ENCODE peak calls at places on chromosome 18, in eight cellular contexts. U is colonic mucosa, C is ovary, P is hepatocyte, I is sigmoid colon, Y is SK-N-SH, Q is endothelial cell, B is AG04450. F is an unnamed sample.

GRCh38 chr18:78895207-78896001 is 84.2 kb upstream of the SALL3 start:
- DNase-seq in Q (no peak), C (no peak), P (no peak), U (no peak), B (no peak), Y (no peak), I (no peak), F (no peak)

GRCh38 chr18:12990662-12990976 is 543 bp upstream of the CEP192 start:
- DNase-seq in U (no peak), Y (no peak), B (no peak), C (no peak), I (no peak), Q (no peak), P (no peak), F (no peak)

GRCh38 chr18:69215151-69215550 is 185.5 kb upstream of the DOK6 start:
- DNase-seq in C (no peak), Y (no peak), I (no peak), P (no peak), U (no peak), Q (no peak), B (no peak), F (no peak)

GRCh38 chr18:11989174-11989573 is 7.9 kb downstream of the IMPA2 start:
- DNase-seq in Q (no peak), P (no peak), U (peak), I (peak), Y (no peak), C (peak), B (no peak), F (no peak)

GRCh38 chr18:57542126-57542525 is 44.4 kb downstream of the FECH start:
- DNase-seq in I (no peak), Q (no peak), P (no peak), Y (no peak), B (peak), C (no peak), U (no peak), F (peak)

GRCh38 chr18:57210101-57210661 is 63.3 kb downstream of the BOD1L2 start:
- DNase-seq in B (peak), Q (peak), C (no peak), P (peak), Y (no peak), I (no peak), U (peak), F (peak)

GRCh38 chr18:43013489-43013888 is 102.0 kb downstream of the RIT2 start:
- DNase-seq in Q (no peak), I (no peak), C (no peak), U (no peak), Y (no peak), P (no peak), B (no peak), F (no peak)

GRCh38 chr18:2883137-2883671 is 36.4 kb downstream of the EMILIN2 start:
- DNase-seq in U (no peak), P (no peak), B (no peak), C (no peak), I (no peak), Y (no peak), Q (no peak), F (no peak)

GRCh38 chr18:73638709-73639108 is 508.9 kb downstream of the FBXO15 start:
- DNase-seq in C (no peak), P (no peak), Y (no peak), I (no peak), U (no peak), B (no peak), Q (no peak), F (peak)

GRCh38 chr18:10892801-10893595 is 256.4 kb downstream of the PIEZO2 start:
- DNase-seq in I (no peak), Y (no peak), Q (no peak), U (no peak), P (no peak), B (no peak), C (no peak), F (no peak)

GRCh38 chr18:38186491-38186890 is 620.9 kb upstream of the CELF4 start:
- DNase-seq in I (no peak), C (no peak), Y (no peak), Q (no peak), U (no peak), B (no peak), P (no peak), F (no peak)

GRCh38 chr18:44681611-44682010 is 923 bp downstream of the SETBP1 start:
- DNase-seq in I (no peak), P (no peak), Y (no peak), Q (no peak), B (no peak), U (no peak), C (no peak), F (no peak)

GRCh38 chr18:54828290-54828871 is at the start of gene RAB27B:
- DNase-seq in Q (peak), P (peak), I (peak), U (peak), B (peak), Y (peak), C (peak), F (peak)

GRCh38 chr18:41075212-41075611 is 879.8 kb upstream of the PIK3C3 start:
- DNase-seq in Q (no peak), B (peak), P (peak), U (no peak), Y (no peak), C (no peak), I (no peak), F (peak)

GRCh38 chr18:3885209-3885792 is 435.3 kb downstream of the TGIF1 start:
- DNase-seq in C (no peak), P (no peak), Y (peak), Q (no peak), I (no peak), U (no peak), B (no peak), F (no peak)

GRCh38 chr18:3605562-3606443 is 155.8 kb downstream of the TGIF1 start:
- DNase-seq in P (peak), Y (no peak), I (peak), B (no peak), Q (no peak), C (no peak), U (no peak), F (peak)

GRCh38 chr18:79876497-79876896 is 75.0 kb downstream of the SLC66A2 start:
- DNase-seq in I (no peak), Y (peak), C (no peak), B (no peak), Q (no peak), P (no peak), U (no peak), F (no peak)

GRCh38 chr18:9147440-9148238 is 11.1 kb downstream of the ANKRD12 start:
- DNase-seq in U (peak), I (no peak), B (no peak), Q (peak), C (peak), Y (peak), P (peak), F (peak)

GRCh38 chr18:26549103-26549485 is 741 bp upstream of the KCTD1 start:
- DNase-seq in P (peak), C (no peak), I (peak), U (peak), Y (peak), Q (no peak), B (no peak), F (peak)

GRCh38 chr18:69469444-69469919 is 68.8 kb downstream of the DOK6 start:
- DNase-seq in C (no peak), Y (peak), U (no peak), B (no peak), Q (peak), P (no peak), I (peak), F (no peak)

GRCh38 chr18:63004466-63005089 is 289.2 kb downstream of the PHLPP1 start:
- DNase-seq in B (no peak), I (no peak), U (no peak), P (no peak), Y (no peak), Q (no peak), C (no peak), F (no peak)

GRCh38 chr18:21851327-21851961 is 110.9 kb downstream of the MIB1 start:
- DNase-seq in C (no peak), Y (peak), P (peak), U (no peak), I (no peak), B (no peak), Q (no peak), F (peak)

GRCh38 chr18:48104703-48105102 is 174.2 kb upstream of the SMAD2 start:
- DNase-seq in C (no peak), B (no peak), P (no peak), U (no peak), Q (no peak), I (no peak), Y (no peak), F (no peak)

GRCh38 chr18:51066273-51066672 is 36.3 kb downstream of the SMAD4 start:
- DNase-seq in C (no peak), Q (no peak), P (no peak), I (no peak), U (no peak), Y (no peak), B (no peak), F (peak)

GRCh38 chr18:1954583-1955312 is 616.6 kb downstream of the METTL4 start:
- DNase-seq in Y (no peak), C (no peak), U (no peak), B (no peak), I (no peak), Q (no peak), P (no peak), F (no peak)

GRCh38 chr18:3256693-3257626 is 5.0 kb upstream of the MYL12B start:
- DNase-seq in C (no peak), U (peak), I (no peak), B (no peak), Y (no peak), P (peak), Q (no peak), F (peak)

GRCh38 chr18:42108071-42108470 is 153.0 kb downstream of the PIK3C3 start:
- DNase-seq in I (no peak), B (no peak), C (no peak), Y (no peak), P (no peak), U (no peak), Q (no peak), F (no peak)

GRCh38 chr18:515838-516237 is 15.3 kb upstream of the COLEC12 start:
- DNase-seq in Y (no peak), B (no peak), Q (no peak), U (no peak), I (no peak), P (no peak), C (no peak), F (no peak)

GRCh38 chr18:8329186-8329771 is 280.0 kb upstream of the RAB12 start:
- DNase-seq in Q (no peak), Y (no peak), P (peak), C (no peak), I (no peak), U (no peak), B (peak), F (peak)

GRCh38 chr18:3400567-3401296 is 49.2 kb upstream of the TGIF1 start:
- DNase-seq in P (no peak), I (no peak), B (no peak), Y (no peak), U (no peak), C (no peak), Q (no peak), F (no peak)

GRCh38 chr18:63676526-63676925 is 14.8 kb upstream of the SERPINB3 start:
- DNase-seq in P (peak), C (no peak), U (no peak), I (no peak), Y (no peak), B (no peak), Q (peak), F (no peak)

DNA sequence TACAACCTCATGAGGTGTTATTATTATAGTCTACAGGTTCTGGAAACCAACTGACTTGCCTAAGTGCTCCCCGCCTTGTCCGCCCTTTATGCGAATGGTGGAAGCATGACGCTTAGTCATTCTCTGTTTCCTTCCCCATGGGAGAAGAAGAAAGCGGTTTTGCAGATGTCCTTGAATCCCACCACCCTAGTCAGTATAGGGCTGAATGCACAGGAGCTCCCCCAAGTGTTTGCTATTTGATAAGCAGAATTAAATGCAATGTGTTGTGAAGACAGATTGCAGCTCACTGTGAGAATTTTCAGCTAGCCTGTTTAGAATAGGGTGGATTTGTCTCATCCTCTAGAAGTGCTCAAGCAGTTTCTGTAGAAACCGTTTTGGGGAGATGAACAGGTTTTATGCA is 652.0 kb downstream of the DCC start:
- DNase-seq in U (no peak), B (no peak), C (no peak), Y (peak), I (no peak), Q (peak), P (peak), F (no peak)
- TF ChIP-seq CTCF in U (peak), B (no peak), C (no peak), Y (peak), I (no peak), Q (no peak), P (peak), F (no peak)

GRCh38 chr18:27609221-27609620 is 424.1 kb upstream of the CHST9 start:
- DNase-seq in B (no peak), I (no peak), C (no peak), Y (no peak), P (no peak), Q (no peak), U (no peak), F (no peak)

GRCh38 chr18:27606851-27607250 is 421.7 kb upstream of the CHST9 start:
- DNase-seq in C (no peak), Q (no peak), B (no peak), Y (no peak), I (no peak), U (no peak), P (no peak), F (no peak)

GRCh38 chr18:27605107-27605834 is 420.2 kb upstream of the CHST9 start:
- DNase-seq in P (peak), C (peak), Q (peak), Y (peak), B (peak), U (peak), I (no peak), F (peak)

GRCh38 chr18:27608174-27608573 is 423.1 kb upstream of the CHST9 start:
- DNase-seq in U (no peak), I (no peak), P (no peak), Y (no peak), Q (no peak), B (no peak), C (no peak), F (no peak)

DNA sequence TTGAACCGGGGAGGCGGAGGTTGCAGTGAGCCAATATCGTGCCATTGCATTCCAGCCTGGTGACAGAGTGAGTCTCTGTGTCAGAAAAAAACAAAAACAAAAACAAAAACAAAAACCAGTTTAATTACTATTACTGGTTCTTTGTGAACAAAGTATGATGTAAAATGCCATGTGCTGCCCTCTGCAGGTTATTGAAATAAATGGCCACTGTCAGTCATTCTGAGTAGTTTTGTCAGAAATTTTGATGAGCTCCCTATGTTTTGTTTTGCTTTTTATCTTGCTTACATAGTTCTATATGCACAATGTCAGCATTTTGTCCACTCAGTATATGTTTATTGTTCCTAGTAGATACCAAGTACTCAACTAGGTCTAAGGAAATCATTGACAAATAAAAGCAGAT is 423.6 kb upstream of the CHST9 start:
- DNase-seq in B (no peak), C (no peak), Q (peak), I (no peak), U (no peak), P (no peak), Y (no peak), F (no peak)
- TF ChIP-seq CTCF in B (no peak), C (no peak), Q (peak), I (no peak), U (no peak), P (peak), Y (peak), F (peak)

GRCh38 chr18:59268722-59269562 is 4.3 kb downstream of the RAX start:
- DNase-seq in C (no peak), Y (peak), P (peak), U (no peak), I (no peak), B (no peak), Q (peak), F (no peak)
- TF ChIP-seq CTCF in C (no peak), Y (no peak), P (peak), U (no peak), I (no peak), B (no peak), Q (peak), F (no peak)

GRCh38 chr18:77203851-77204250 is 45.8 kb upstream of the GALR1 start:
- DNase-seq in Q (no peak), I (no peak), B (no peak), Y (no peak), P (no peak), U (no peak), C (no peak), F (no peak)

GRCh38 chr18:77199707-77200106 is 49.9 kb upstream of the GALR1 start:
- DNase-seq in P (no peak), U (no peak), Q (no peak), Y (no peak), C (no peak), I (no peak), B (no peak), F (no peak)

GRCh38 chr18:77201508-77201907 is 48.1 kb upstream of the GALR1 start:
- DNase-seq in P (no peak), I (no peak), U (no peak), B (no peak), C (no peak), Y (no peak), Q (no peak), F (no peak)

GRCh38 chr18:77205769-77206168 is 43.9 kb upstream of the GALR1 start:
- DNase-seq in B (no peak), U (no peak), Q (no peak), C (no peak), I (no peak), Y (no peak), P (no peak), F (no peak)

DNA sequence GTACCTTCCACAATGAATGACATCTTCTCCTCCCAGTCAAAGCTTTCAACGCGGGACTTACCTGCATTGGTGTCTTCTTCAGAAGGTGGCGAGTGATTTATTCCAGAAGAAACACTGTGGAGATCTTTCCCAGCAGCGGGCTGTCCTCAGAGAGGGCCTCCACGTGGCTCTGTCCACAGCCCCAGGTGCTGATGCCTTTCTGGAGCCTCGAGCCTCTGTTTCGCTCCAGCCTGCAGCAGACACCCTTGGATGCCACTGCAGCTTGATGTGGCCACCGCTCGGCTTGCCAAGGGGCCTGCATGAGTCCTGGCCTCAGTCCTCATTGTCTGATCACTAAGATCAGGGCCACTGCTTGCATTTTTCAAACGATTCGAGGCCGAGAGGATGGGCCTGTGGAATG is 46.6 kb upstream of the GALR1 start:
- DNase-seq in Q (peak), Y (no peak), P (peak), C (no peak), U (no peak), I (no peak), B (no peak), F (peak)
- TF ChIP-seq CTCF in Q (no peak), Y (no peak), P (no peak), C (no peak), U (no peak), I (no peak), B (no peak), F (no peak)

GRCh38 chr18:22933206-22933957 is at the start of gene RBBP8:
- DNase-seq in Q (peak), U (peak), P (peak), C (peak), I (peak), B (peak), Y (peak), F (peak)
- TF ChIP-seq CTCF in Q (no peak), U (no peak), P (no peak), C (no peak), I (no peak), B (no peak), Y (no peak), F (no peak)

GRCh38 chr18:24402209-24402785 is 4.7 kb upstream of the OSBPL1A start:
- DNase-seq in U (no peak), C (no peak), Q (peak), Y (no peak), P (no peak), B (no peak), I (no peak), F (no peak)
- TF ChIP-seq CTCF in U (no peak), C (no peak), Q (peak), Y (peak), P (no peak), B (peak), I (no peak), F (peak)

GRCh38 chr18:65093341-65093740 is 657.5 kb upstream of the CDH7 start:
- DNase-seq in U (no peak), Y (no peak), I (no peak), P (no peak), Q (no peak), C (no peak), B (no peak), F (no peak)

DNA sequence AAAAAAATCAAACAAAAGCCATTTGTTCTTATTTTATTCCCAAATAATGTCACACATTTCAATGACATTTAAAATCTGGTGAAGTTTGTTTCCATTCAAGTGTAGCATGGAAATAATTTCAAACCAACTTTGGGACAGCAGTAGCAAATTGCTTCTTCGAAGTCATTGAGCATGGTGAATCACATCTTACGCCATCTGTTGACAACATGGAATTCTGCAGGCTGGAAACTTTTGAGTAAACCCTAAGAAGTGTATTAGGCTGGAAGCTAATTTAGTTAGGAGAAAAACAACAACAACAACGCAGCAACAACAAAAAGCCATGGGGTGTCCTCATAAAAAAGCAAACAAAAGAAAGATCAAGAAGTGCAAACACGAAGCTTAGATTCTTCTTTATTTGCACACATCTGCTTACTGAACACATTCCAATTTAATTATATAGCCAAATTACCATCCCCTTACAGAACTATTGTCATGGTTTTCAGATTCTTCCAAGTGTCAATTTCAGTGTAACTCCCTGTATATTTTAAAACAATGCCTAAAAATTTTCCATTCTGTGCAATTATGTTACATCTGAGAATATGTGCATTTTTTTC is 659.0 kb upstream of the CDH7 start:
- DNase-seq in B (no peak), U (peak), C (no peak), P (peak), Q (peak), Y (peak), I (no peak), F (no peak)
- TF ChIP-seq CTCF in B (no peak), U (peak), C (no peak), P (peak), Q (peak), Y (peak), I (no peak), F (peak)